ENCODE peak calls at places on chromosome 19, in seven cellular contexts. Q, A, F, L, U, M and O are unnamed samples.

GRCh38 chr19:49433240-49433901 is 8.0 kb downstream of the SLC17A7 start:
- DNase-seq in A (no peak), F (no peak), Q (no peak), U (no peak), L (no peak), M (no peak), O (no peak)

GRCh38 chr19:42474743-42475142 is 32.0 kb upstream of the CXCL17 start:
- DNase-seq in A (no peak), Q (no peak), U (no peak), M (no peak), F (no peak), L (no peak), O (no peak)

GRCh38 chr19:43618921-43619261 is 538 bp downstream of the ZNF428 start:
- DNase-seq in Q (no peak), A (no peak), M (peak; percentile 30), F (no peak), U (peak; percentile 53), L (no peak), O (no peak)

GRCh38 chr19:41218615-41219507 is at the start of gene AXL:
- DNase-seq in U (peak; percentile 97), Q (peak; percentile 82), F (peak; percentile 78), L (peak; percentile 64), M (no peak), A (peak; percentile 95), O (peak; percentile 39)

GRCh38 chr19:35689836-35690235 is 14.5 kb upstream of the ZBTB32 start:
- DNase-seq in M (no peak), F (no peak), L (no peak), A (no peak), Q (no peak), U (no peak), O (no peak)

GRCh38 chr19:11551603-11552235 is 7.3 kb downstream of the ELOF1 start:
- DNase-seq in Q (no peak), L (peak; percentile 26), M (no peak), F (no peak), A (peak; percentile 90), U (no peak), O (no peak)

GRCh38 chr19:48596237-48596636 is 10.3 kb upstream of the SPACA4 start:
- DNase-seq in L (no peak), M (no peak), U (no peak), A (no peak), F (no peak), Q (no peak), O (no peak)

GRCh38 chr19:16457195-16457953 is 14.4 kb downstream of the EPS15L1 start:
- DNase-seq in Q (no peak), M (no peak), U (no peak), A (peak; percentile 78), F (no peak), L (no peak), O (peak; percentile 36)

GRCh38 chr19:37986048-37986750 is 79.2 kb downstream of the SIPA1L3 start:
- DNase-seq in L (no peak), U (no peak), M (no peak), F (no peak), Q (no peak), A (no peak), O (no peak)

GRCh38 chr19:5144545-5145179 is 175.7 kb downstream of the KDM4B start:
- DNase-seq in F (no peak), U (no peak), A (no peak), Q (no peak), M (no peak), L (no peak), O (no peak)

GRCh38 chr19:45577111-45577905 is 7.3 kb downstream of the OPA3 start:
- DNase-seq in L (peak; percentile 60), M (no peak), U (peak; percentile 82), A (peak; percentile 79), Q (no peak), F (no peak), O (peak; percentile 71)

GRCh38 chr19:18006895-18007604 is 920 bp upstream of the ARRDC2 start:
- DNase-seq in F (no peak), A (peak; percentile 91), U (peak; percentile 75), M (no peak), L (peak; percentile 88), Q (peak; percentile 76), O (peak; percentile 87)

GRCh38 chr19:16112778-16113177 is 1.1 kb downstream of the RAB8A start:
- DNase-seq in M (no peak), Q (no peak), A (no peak), L (no peak), U (no peak), F (no peak), O (no peak)

GRCh38 chr19:4976412-4977298 is 7.7 kb downstream of the KDM4B start:
- DNase-seq in F (no peak), Q (peak; percentile 74), L (peak; percentile 66), M (no peak), A (peak; percentile 98), U (peak; percentile 62), O (peak; percentile 53)

GRCh38 chr19:49676136-49676689 is 858 bp upstream of the PRMT1 start:
- DNase-seq in L (peak; percentile 90), F (peak; percentile 82), U (peak; percentile 91), M (peak; percentile 84), A (peak; percentile 97), Q (peak; percentile 69), O (peak; percentile 84)

GRCh38 chr19:17394891-17395415 is 957 bp upstream of the CCDC194 start:
- DNase-seq in L (peak; percentile 57), M (no peak), F (peak; percentile 86), Q (peak; percentile 40), U (peak; percentile 48), A (no peak), O (peak; percentile 58)

GRCh38 chr19:21130097-21130775 is 11.6 kb upstream of the ZNF431 start:
- DNase-seq in L (no peak), M (no peak), Q (no peak), A (no peak), F (no peak), U (no peak), O (no peak)

GRCh38 chr19:31818740-31819228 is 469.5 kb upstream of the TSHZ3 start:
- DNase-seq in U (no peak), A (no peak), F (no peak), Q (no peak), M (no peak), L (no peak), O (no peak)

GRCh38 chr19:38657633-38658222 is 10.3 kb downstream of the ACTN4 start:
- DNase-seq in F (no peak), M (no peak), U (peak; percentile 96), L (no peak), Q (no peak), A (no peak), O (no peak)

GRCh38 chr19:39254539-39255345 is 6.1 kb upstream of the IFNL4 start:
- DNase-seq in U (no peak), Q (no peak), M (no peak), L (no peak), F (no peak), A (no peak), O (no peak)

GRCh38 chr19:17706750-17707181 is 12.5 kb upstream of the MAP1S start:
- DNase-seq in U (no peak), F (peak; percentile 68), Q (no peak), M (no peak), A (no peak), L (no peak), O (no peak)

GRCh38 chr19:5407356-5407755 is 47.9 kb upstream of the ZNRF4 start:
- DNase-seq in M (no peak), A (no peak), F (no peak), U (peak; percentile 25), Q (no peak), L (no peak), O (no peak)

GRCh38 chr19:19137556-19138109 is 645 bp downstream of the TMEM161A start:
- DNase-seq in A (no peak), Q (no peak), U (no peak), L (no peak), F (no peak), M (no peak), O (no peak)

GRCh38 chr19:8361921-8362793 is 1.8 kb upstream of the ANGPTL4 start:
- DNase-seq in M (no peak), A (peak; percentile 99), F (no peak), U (peak; percentile 76), Q (peak; percentile 86), L (peak; percentile 93), O (peak; percentile 98)

GRCh38 chr19:7916137-7916907 is 1.7 kb downstream of the TGFBR3L start:
- DNase-seq in F (no peak), L (peak; percentile 50), M (no peak), A (no peak), Q (no peak), U (no peak), O (peak; percentile 42)

GRCh38 chr19:51440846-51441409 is 17.3 kb downstream of the SIGLEC8 start:
- DNase-seq in Q (no peak), M (no peak), A (peak; percentile 70), U (no peak), F (no peak), L (no peak), O (no peak)

GRCh38 chr19:2426661-2427322 is 594 bp downstream of the TIMM13 start:
- DNase-seq in U (peak; percentile 39), Q (no peak), F (no peak), M (no peak), L (peak; percentile 53), A (peak; percentile 79), O (peak; percentile 41)

GRCh38 chr19:36747750-36748149 is 24.9 kb downstream of the ZNF850 start:
- DNase-seq in L (no peak), F (no peak), A (no peak), M (no peak), U (no peak), Q (no peak), O (no peak)

GRCh38 chr19:17685451-17686026 is 2.6 kb downstream of the UNC13A start:
- DNase-seq in L (no peak), F (no peak), A (no peak), Q (no peak), U (no peak), M (no peak), O (no peak)

GRCh38 chr19:6421075-6422014 is 3.3 kb downstream of the KHSRP start:
- DNase-seq in F (no peak), A (no peak), L (no peak), U (no peak), M (no peak), Q (no peak), O (no peak)
- H3K4me3 ChIP-seq in F (no peak overlapping the region), A (no peak overlapping the region), L (no peak overlapping the region), U (no peak overlapping the region), M (peak overlapping the region; percentile 93), Q (no peak overlapping the region), O (peak overlapping the region; percentile 3)

GRCh38 chr19:54616057-54616456 is 14.2 kb upstream of the LILRB1 start:
- DNase-seq in M (peak; percentile 52), F (no peak), Q (no peak), L (no peak), U (no peak), A (no peak), O (no peak)
- H3K27ac ChIP-seq in M (peak overlapping the region; percentile 98), F (no peak overlapping the region), Q (no peak overlapping the region), L (peak overlapping the region; percentile 16), U (no peak overlapping the region), A (no peak overlapping the region), O (no peak overlapping the region)

GRCh38 chr19:10416380-10417257 is 3.7 kb upstream of the PDE4A start:
- DNase-seq in U (peak; percentile 69), L (peak; percentile 90), M (peak; percentile 60), Q (peak; percentile 47), F (peak; percentile 83), A (peak; percentile 86), O (peak; percentile 90)
- TF ChIP-seq EP300 in U (no peak), L (peak; percentile 21), M (peak; percentile 74), Q (no peak), F (peak; percentile 85), A (no peak), O (no peak)

DNA sequence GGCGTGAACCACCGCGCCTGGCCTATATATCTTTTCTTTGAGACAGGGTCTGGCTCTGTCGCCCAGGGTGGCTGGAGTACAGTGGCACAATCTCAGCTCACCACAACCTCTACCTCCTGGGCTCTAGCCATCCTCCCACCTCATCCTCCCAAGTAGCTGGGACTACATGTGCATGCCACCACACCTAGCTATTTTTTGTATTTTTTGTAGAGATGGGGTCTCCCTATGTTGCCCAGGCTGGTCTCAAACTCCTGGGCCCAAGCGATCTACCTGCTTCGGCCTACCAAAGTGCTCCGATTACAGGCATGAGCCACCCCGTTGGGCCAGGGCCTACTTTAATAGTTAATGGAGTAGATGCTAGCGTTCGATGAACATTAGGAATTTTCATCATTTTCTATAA is 3.4 kb downstream of the TNPO2 start:
- DNase-seq in L (no peak), Q (no peak), M (no peak), U (no peak), A (no peak), F (no peak), O (no peak)
- H3K4me3 ChIP-seq in L (no peak overlapping the region), Q (peak overlapping the region; percentile 68), M (peak overlapping the region; percentile 98), U (no peak overlapping the region), A (peak overlapping the region; percentile 88), F (peak overlapping the region; percentile 83), O (peak overlapping the region; percentile 77)